ENCODE peak calls at places on chromosome 3, in nine cellular contexts. N is anterior cingulate cortex; Q is stomach; O is astrocyte of the spinal cord; I is substantia nigra; A is MM.1S; R is stimulated activated CD4-positive, alpha-beta T cell treated with anti-CD3 and anti-CD28 coated beads, Interleukin-2, amount 100 ng/mL, for 48 hours; F is activated T-helper 2 cell treated with anti-CD3 and anti-CD28 coated beads, Interferon-gamma antibody, Interleukin-2, Interleukin-4, amounts not matched to agents 10 μg/mL and 5 μg/mL and 100 μg/mL, durations not matched to agents 14 hours and 24 hours and 36 hours; W is activated T-helper 1 cell treated with Interleukin-2 at 50 U/mL for 16 hours. T is an unnamed sample.

GRCh38 chr3:24496529-24497482 is 2.2 kb upstream of the THRB start:
- DNase-seq in O (peak), N (peak), R (no peak), I (peak), F (no peak), W (no peak), Q (peak), A (peak), T (peak)

GRCh38 chr3:167110906-167111305 is 269.2 kb downstream of the ZBBX start:
- DNase-seq in F (no peak), Q (no peak), R (no peak), N (no peak), O (peak), I (no peak), W (no peak), A (no peak), T (no peak)

GRCh38 chr3:48367201-48367600 is 4.8 kb upstream of the FBXW12 start:
- DNase-seq in N (no peak), F (no peak), R (no peak), I (no peak), Q (peak), A (no peak), O (no peak), W (no peak), T (no peak)

GRCh38 chr3:139772539-139773500 is 95.0 kb upstream of the NMNAT3 start:
- DNase-seq in F (no peak), A (no peak), W (no peak), I (no peak), N (no peak), Q (no peak), R (no peak), O (peak), T (no peak)

GRCh38 chr3:141963301-141963700 is 86.9 kb downstream of the ATP1B3 start:
- DNase-seq in Q (no peak), N (no peak), O (no peak), A (no peak), I (no peak), W (no peak), F (no peak), R (no peak), T (no peak)

GRCh38 chr3:58214484-58215316 is 3.9 kb upstream of the DNASE1L3 start:
- DNase-seq in R (peak), F (no peak), A (peak), N (no peak), W (no peak), Q (no peak), I (no peak), O (no peak), T (no peak)

GRCh38 chr3:99473321-99473751 is 165.1 kb upstream of the COL8A1 start:
- DNase-seq in R (no peak), O (peak), N (no peak), A (no peak), I (no peak), F (no peak), Q (no peak), W (no peak), T (no peak)

GRCh38 chr3:42020681-42021307 is 58.9 kb upstream of the ULK4 start:
- DNase-seq in Q (no peak), W (no peak), A (no peak), I (no peak), O (peak), N (no peak), F (no peak), R (no peak), T (no peak)

GRCh38 chr3:33030802-33031201 is 66.1 kb downstream of the GLB1 start:
- DNase-seq in W (no peak), F (peak), O (no peak), N (no peak), A (no peak), I (no peak), Q (no peak), R (no peak), T (no peak)

GRCh38 chr3:14837188-14837587 is 18.4 kb downstream of the FGD5 start:
- DNase-seq in R (no peak), Q (no peak), I (no peak), W (no peak), A (no peak), O (no peak), F (no peak), N (no peak), T (no peak)

GRCh38 chr3:94961423-94962100 is 898.7 kb downstream of the NSUN3 start:
- DNase-seq in Q (no peak), A (no peak), N (no peak), O (no peak), W (no peak), F (no peak), I (no peak), R (no peak), T (no peak)

GRCh38 chr3:59438492-59438891 is 388.7 kb upstream of the CFAP20DC start:
- DNase-seq in I (no peak), N (no peak), A (no peak), O (no peak), W (no peak), F (no peak), R (no peak), Q (no peak), T (no peak)

GRCh38 chr3:66133050-66133757 is 87.6 kb upstream of the SLC25A26 start:
- DNase-seq in I (no peak), O (peak), W (no peak), F (no peak), A (no peak), N (no peak), R (no peak), Q (no peak), T (no peak)

GRCh38 chr3:123660900-123661299 is 76.0 kb upstream of the HACD2 start:
- DNase-seq in O (peak), Q (peak), R (no peak), W (no peak), F (no peak), A (no peak), N (peak), I (peak), T (peak)

GRCh38 chr3:182793663-182794454 is 555 bp downstream of the ATP11B start:
- DNase-seq in A (peak), O (peak), Q (peak), W (peak), N (no peak), F (peak), R (peak), I (peak), T (peak)

GRCh38 chr3:1727242-1727641 is 371.4 kb upstream of the CNTN4 start:
- DNase-seq in W (no peak), O (no peak), R (no peak), Q (no peak), A (no peak), I (no peak), N (no peak), F (no peak), T (no peak)

GRCh38 chr3:49158792-49159191 is 7.3 kb downstream of the CCDC71 start:
- DNase-seq in I (no peak), F (no peak), Q (no peak), A (no peak), W (no peak), O (no peak), R (no peak), N (no peak), T (no peak)

GRCh38 chr3:18679226-18679625 is 254.1 kb upstream of the SATB1 start:
- DNase-seq in A (no peak), I (no peak), O (no peak), W (no peak), R (peak), Q (no peak), N (no peak), F (peak), T (no peak)

GRCh38 chr3:13262493-13263211 is 157.5 kb downstream of the NUP210 start:
- DNase-seq in Q (no peak), N (no peak), W (no peak), A (no peak), F (no peak), I (no peak), R (no peak), O (no peak), T (no peak)

GRCh38 chr3:15638193-15638890 is 36.8 kb downstream of the BTD start:
- DNase-seq in N (no peak), W (no peak), Q (no peak), F (no peak), I (no peak), O (peak), R (no peak), A (peak), T (no peak)

GRCh38 chr3:38646630-38647029 is 2.9 kb downstream of the SCN5A start:
- DNase-seq in O (peak), F (no peak), I (no peak), W (no peak), A (peak), Q (no peak), N (no peak), R (no peak), T (no peak)

GRCh38 chr3:197372076-197372661 is 73.8 kb upstream of the DLG1 start:
- DNase-seq in N (no peak), W (no peak), R (no peak), I (no peak), Q (peak), A (no peak), O (peak), F (no peak), T (no peak)

GRCh38 chr3:143661677-143662076 is 186.6 kb downstream of the SLC9A9 start:
- DNase-seq in I (no peak), O (no peak), W (no peak), Q (no peak), A (no peak), R (no peak), F (no peak), N (no peak), T (no peak)

GRCh38 chr3:158539414-158540014 is 31.5 kb upstream of the MLF1 start:
- DNase-seq in F (no peak), I (no peak), O (peak), W (no peak), Q (peak), N (no peak), R (peak), A (peak), T (no peak)

GRCh38 chr3:52769786-52770445 is 824 bp downstream of the NEK4 start:
- DNase-seq in F (no peak), W (no peak), R (no peak), N (no peak), O (peak), I (no peak), A (peak), Q (no peak), T (no peak)

GRCh38 chr3:122263974-122264588 is 61.0 kb upstream of the CSTA start:
- DNase-seq in R (no peak), F (no peak), I (no peak), W (no peak), N (no peak), A (no peak), O (no peak), Q (no peak), T (no peak)